ENCODE peak calls at places on chromosome 15, in ten cellular contexts. W is activated T-helper 9 cell treated with anti-CD3 and anti-CD28 coated beads, Interleukin-2, amount 50 U/mL, for 16 hours; R is left cardiac atrium; N is RCC 7860; A is activated T-cell treated with anti-CD3 and anti-CD28 coated beads, Interleukin-2, amount 50 U/mL, for 72 hours; S is glutamatergic neuron; Y is transverse colon; Q is A549; B is fibroblast of the aortic adventitia; D is T-helper 2 cell. G is an unnamed sample.

GRCh38 chr15:77538011-77538410 is 94.7 kb downstream of the LINGO1 start:
- DNase-seq in A (no peak), Y (no peak), D (no peak), S (no peak), Q (no peak), N (no peak), W (no peak), B (no peak), R (no peak), G (no peak)

GRCh38 chr15:66611257-66612053 is 45.7 kb upstream of the LCTL start:
- DNase-seq in N (no peak), Y (no peak), S (no peak), B (no peak), A (no peak), D (no peak), R (no peak), W (no peak), Q (no peak), G (peak)

GRCh38 chr15:64636541-64636940 is 138.8 kb downstream of the RBPMS2 start:
- DNase-seq in N (no peak), D (no peak), W (no peak), Y (no peak), Q (no peak), B (peak), R (no peak), A (no peak), S (no peak), G (no peak)

GRCh38 chr15:62464705-62465104 is 299.6 kb upstream of the C2CD4B start:
- DNase-seq in A (no peak), B (peak), Q (no peak), Y (no peak), N (no peak), W (no peak), R (no peak), S (no peak), D (no peak), G (no peak)

GRCh38 chr15:75186044-75186443 is 15.6 kb upstream of the C15orf39 start:
- DNase-seq in D (no peak), W (no peak), N (no peak), Q (no peak), B (no peak), S (no peak), A (no peak), Y (no peak), R (no peak), G (no peak)

GRCh38 chr15:90623854-90624253 is 93.3 kb upstream of the BLM start:
- DNase-seq in Y (no peak), Q (no peak), B (no peak), R (no peak), A (no peak), W (no peak), N (no peak), S (no peak), D (no peak), G (no peak)

GRCh38 chr15:88674661-88675060 is 35.8 kb downstream of the ISG20 start:
- DNase-seq in A (no peak), Y (no peak), D (no peak), N (no peak), B (no peak), W (no peak), Q (no peak), R (no peak), S (no peak), G (no peak)

GRCh38 chr15:70853855-70854668 is at the start of gene LARP6:
- DNase-seq in B (peak), A (peak), W (no peak), N (no peak), D (no peak), Q (peak), S (peak), Y (peak), R (peak), G (peak)

GRCh38 chr15:101017935-101018849 is 99.0 kb downstream of the LRRK1 start:
- DNase-seq in B (peak), N (no peak), D (no peak), Q (no peak), Y (peak), W (no peak), R (no peak), A (no peak), S (no peak), G (no peak)

GRCh38 chr15:66815322-66815721 is 113.3 kb downstream of the SMAD6 start:
- DNase-seq in Y (no peak), R (no peak), D (no peak), A (no peak), B (peak), N (peak), W (no peak), Q (no peak), S (no peak), G (no peak)

GRCh38 chr15:69092159-69092558 is 68.3 kb upstream of the GLCE start:
- DNase-seq in B (peak), S (no peak), A (no peak), W (no peak), N (peak), Q (peak), R (no peak), D (no peak), Y (no peak), G (no peak)

GRCh38 chr15:89948796-89949195 is 36.0 kb upstream of the ARPIN start:
- DNase-seq in W (no peak), N (no peak), B (no peak), R (no peak), A (no peak), S (no peak), Y (no peak), Q (no peak), D (no peak), G (no peak)

GRCh38 chr15:71716990-71717389 is 93.4 kb upstream of the NR2E3 start:
- DNase-seq in B (peak), Q (no peak), A (no peak), N (no peak), R (no peak), W (no peak), D (no peak), S (no peak), Y (no peak), G (no peak)

GRCh38 chr15:94230886-94231727 is at the start of gene MCTP2:
- DNase-seq in Y (peak), N (peak), B (peak), D (peak), S (peak), A (peak), W (peak), R (peak), Q (peak), G (peak)

GRCh38 chr15:40409366-40409765 is 3.8 kb downstream of the IVD start:
- DNase-seq in A (no peak), W (no peak), B (no peak), D (no peak), Q (no peak), S (no peak), R (no peak), Y (no peak), N (no peak), G (peak)

GRCh38 chr15:85314653-85315052 is 65.8 kb upstream of the AKAP13 start:
- DNase-seq in A (no peak), Y (no peak), B (no peak), Q (no peak), S (no peak), D (no peak), N (no peak), R (no peak), W (no peak), G (no peak)

G was measured in prostate gland.